ENCODE peak calls at places on chromosomes 2 and 18, in four cellular contexts. G is effector memory CD8-positive, alpha-beta T cell; R is erythroblast; K is frontal cortex. I is an unnamed sample.

GRCh38 chr2:235126771-235127170 is 175.0 kb downstream of the SH3BP4 start:
- DNase-seq in G (no peak), R (no peak), K (no peak), I (no peak)

GRCh38 chr2:100136310-100136709 is 6.1 kb downstream of the AFF3 start:
- DNase-seq in G (no peak), R (no peak), K (no peak), I (no peak)

GRCh38 chr2:147989809-147990403 is 30.6 kb downstream of the ORC4 start:
- DNase-seq in G (peak), R (peak), K (peak), I (no peak)

GRCh38 chr18:45517181-45517741 is 98.0 kb upstream of the SLC14A2 start:
- DNase-seq in G (no peak), R (no peak), K (no peak), I (no peak)

GRCh38 chr2:199596549-199596948 is 138.8 kb upstream of the SATB2 start:
- DNase-seq in G (no peak), R (peak), K (no peak), I (no peak)

GRCh38 chr18:64254399-64255093 is 105.7 kb upstream of the LINC00305 start:
- DNase-seq in G (no peak), R (no peak), K (no peak), I (no peak)

GRCh38 chr2:240162531-240162930 is 22.1 kb upstream of the OTOS start:
- DNase-seq in G (no peak), R (no peak), K (no peak), I (no peak)

GRCh38 chr2:97716695-97717617 is 3.6 kb downstream of the ZAP70 start:
- DNase-seq in G (no peak), R (no peak), K (no peak), I (no peak)

GRCh38 chr2:241218131-241219029 is 29.9 kb downstream of the ANO7 start:
- DNase-seq in G (peak), R (peak), K (peak), I (no peak)

GRCh38 chr2:64311191-64311910 is 142.6 kb upstream of the LGALSL start:
- DNase-seq in G (no peak), R (no peak), K (no peak), I (no peak)

GRCh38 chr2:86790134-86790827 is 432 bp downstream of the CD8A start:
- DNase-seq in G (no peak), R (no peak), K (no peak), I (no peak)

GRCh38 chr2:53575606-53576360 is 191.8 kb upstream of the CHAC2 start:
- DNase-seq in G (no peak), R (no peak), K (no peak), I (no peak)

GRCh38 chr2:84946204-84947009 is 24.6 kb upstream of the KCMF1 start:
- DNase-seq in G (no peak), R (no peak), K (no peak), I (no peak)

GRCh38 chr2:7377861-7378569 is 460.8 kb downstream of the RNF144A start:
- DNase-seq in G (no peak), R (no peak), K (no peak), I (no peak)

GRCh38 chr2:81545626-81546025 is 1241.1 kb upstream of the LRRTM1 start:
- DNase-seq in G (no peak), R (no peak), K (no peak), I (no peak)

GRCh38 chr2:151523825-151524224 is 114.1 kb downstream of the RIF1 start:
- DNase-seq in G (no peak), R (no peak), K (no peak), I (no peak)

GRCh38 chr2:177183860-177184259 is 28.7 kb upstream of the HNRNPA3 start:
- DNase-seq in G (no peak), R (no peak), K (no peak), I (no peak)

GRCh38 chr18:63567276-63567675 is 19.9 kb upstream of the SERPINB13 start:
- DNase-seq in G (no peak), R (no peak), K (no peak), I (no peak)

GRCh38 chr2:230161180-230161579 is 58.6 kb downstream of the SP110 start:
- DNase-seq in G (no peak), R (no peak), K (no peak), I (no peak)

GRCh38 chr2:108324531-108325256 is 36.0 kb downstream of the SULT1C2 start:
- DNase-seq in G (no peak), R (no peak), K (no peak), I (no peak)

GRCh38 chr2:72996152-72996502 is 75.4 kb downstream of the SFXN5 start:
- DNase-seq in G (no peak), R (no peak), K (no peak), I (no peak)

GRCh38 chr2:21035282-21035973 is 8.4 kb downstream of the APOB start:
- DNase-seq in G (no peak), R (no peak), K (no peak), I (no peak)

GRCh38 chr2:160175169-160176130 is 24.6 kb downstream of the ITGB6 start:
- DNase-seq in G (no peak), R (no peak), K (no peak), I (no peak)

GRCh38 chr2:160199053-160199452 is 1.0 kb downstream of the ITGB6 start:
- DNase-seq in G (no peak), R (no peak), K (no peak), I (no peak)

GRCh38 chr18:44938396-44939036 is 257.8 kb downstream of the SETBP1 start:
- DNase-seq in G (no peak), R (no peak), K (no peak), I (no peak)

GRCh38 chr18:70337139-70337972 is 48.5 kb downstream of the SOCS6 start:
- DNase-seq in G (no peak), R (peak), K (peak), I (no peak)

GRCh38 chr2:96108578-96109561 is 7.5 kb downstream of the ADRA2B start:
- DNase-seq in G (no peak), R (no peak), K (no peak), I (no peak)